ENCODE peak calls at places on chromosome 13, in ten cellular contexts. A is ELR; J is breast epithelium; H is Calu3; T is iris pigment epithelial cell; X is BJ; W is erythroblast; L is stimulated activated CD4-positive, alpha-beta T cell treated with anti-CD3 and anti-CD28 coated beads, Interleukin-2, amount 100 ng/mL, for 24 hours; D is caudate nucleus; C is lower leg skin. Y is an unnamed sample.
A peak's percentile ranks its signal among the peaks of the same experiment; 100 is the strongest.

GRCh38 chr13:95627590-95627989 is 16.9 kb downstream of the DZIP1 start:
- DNase-seq in A (peak; percentile 63), J (no peak), H (no peak), T (peak; percentile 82), X (no peak), W (no peak), L (no peak), D (no peak), C (no peak), Y (peak; percentile 13)

GRCh38 chr13:109256866-109257760 is 529.3 kb downstream of the IRS2 start:
- DNase-seq in A (peak; percentile 97), J (no peak), H (peak; percentile 9), T (peak; percentile 99), X (peak; percentile 94), W (no peak), L (no peak), D (no peak), C (no peak), Y (peak; percentile 95)

GRCh38 chr13:99686944-99687382 is 185.7 kb downstream of the TM9SF2 start:
- DNase-seq in A (no peak), J (no peak), H (no peak), T (no peak), X (no peak), W (peak; percentile 70), L (no peak), D (no peak), C (no peak), Y (no peak)

GRCh38 chr13:113939905-113940339 is 34.0 kb downstream of the C13orf46 start:
- DNase-seq in A (no peak), J (no peak), H (no peak), T (no peak), X (no peak), W (no peak), L (no peak), D (no peak), C (no peak), Y (no peak)

GRCh38 chr13:48908381-48909087 is 67.2 kb upstream of the FNDC3A start:
- DNase-seq in A (peak; percentile 34), J (no peak), H (no peak), T (peak; percentile 35), X (no peak), W (no peak), L (no peak), D (no peak), C (no peak), Y (peak; percentile 76)

GRCh38 chr13:95676100-95676774 is 702 bp upstream of the DNAJC3 start:
- DNase-seq in A (peak; percentile 54), J (no peak), H (peak; percentile 6), T (peak; percentile 63), X (no peak), W (peak; percentile 73), L (peak; percentile 28), D (no peak), C (peak; percentile 85), Y (peak; percentile 39)

GRCh38 chr13:41579168-41579567 is 121.8 kb downstream of the RGCC start:
- DNase-seq in A (no peak), J (no peak), H (no peak), T (no peak), X (no peak), W (no peak), L (no peak), D (no peak), C (no peak), Y (no peak)

GRCh38 chr13:41465215-41465907 is 8.0 kb downstream of the RGCC start:
- DNase-seq in A (peak; percentile 93), J (no peak), H (no peak), T (peak; percentile 90), X (peak; percentile 31), W (peak; percentile 67), L (peak; percentile 86), D (no peak), C (no peak), Y (peak; percentile 80)

GRCh38 chr13:50998326-50998725 is 88.7 kb downstream of the RNASEH2B start:
- DNase-seq in A (no peak), J (no peak), H (no peak), T (no peak), X (no peak), W (no peak), L (no peak), D (no peak), C (no peak), Y (no peak)

GRCh38 chr13:27824121-27824520 is 31.8 kb downstream of the GSX1 start:
- DNase-seq in A (no peak), J (no peak), H (no peak), T (no peak), X (no peak), W (no peak), L (no peak), D (no peak), C (no peak), Y (no peak)

GRCh38 chr13:109036091-109036490 is 406.7 kb downstream of the MYO16 start:
- DNase-seq in A (no peak), J (no peak), H (no peak), T (peak; percentile 17), X (no peak), W (no peak), L (no peak), D (no peak), C (no peak), Y (peak; percentile 2)

GRCh38 chr13:43797154-43797553 is 10.4 kb upstream of the ENOX1 start:
- DNase-seq in A (no peak), J (no peak), H (no peak), T (no peak), X (no peak), W (no peak), L (no peak), D (no peak), C (no peak), Y (no peak)

GRCh38 chr13:24165746-24166145 is 5.2 kb downstream of the SPATA13 start:
- DNase-seq in A (peak; percentile 77), J (no peak), H (no peak), T (peak; percentile 45), X (peak; percentile 71), W (no peak), L (no peak), D (no peak), C (no peak), Y (peak; percentile 53)

GRCh38 chr13:107977175-107977574 is 238.2 kb downstream of the LIG4 start:
- DNase-seq in A (no peak), J (no peak), H (no peak), T (no peak), X (no peak), W (no peak), L (no peak), D (no peak), C (no peak), Y (no peak)

GRCh38 chr13:67238277-67238859 is 8.2 kb upstream of the PCDH9 start:
- DNase-seq in A (peak; percentile 48), J (no peak), H (no peak), T (peak; percentile 35), X (no peak), W (peak; percentile 6), L (no peak), D (no peak), C (no peak), Y (peak; percentile 10)

GRCh38 chr13:97141564-97142005 is 80.5 kb upstream of the MBNL2 start:
- DNase-seq in A (peak; percentile 92), J (no peak), H (peak; percentile 56), T (peak; percentile 95), X (no peak), W (no peak), L (no peak), D (no peak), C (no peak), Y (peak; percentile 88)

GRCh38 chr13:62512194-62513141 is 1096.8 kb upstream of the PCDH20 start:
- DNase-seq in A (peak; percentile 44), J (peak; percentile 20), H (peak; percentile 13), T (peak; percentile 23), X (no peak), W (peak; percentile 37), L (no peak), D (no peak), C (no peak), Y (peak; percentile 3)

GRCh38 chr13:49020940-49021548 is 45.3 kb downstream of the FNDC3A start:
- DNase-seq in A (peak; percentile 18), J (no peak), H (no peak), T (peak; percentile 3), X (no peak), W (no peak), L (no peak), D (no peak), C (no peak), Y (peak; percentile 48)

GRCh38 chr13:40345149-40345514 is 321.3 kb downstream of the FOXO1 start:
- DNase-seq in A (no peak), J (no peak), H (no peak), T (no peak), X (no peak), W (no peak), L (no peak), D (no peak), C (no peak), Y (no peak)

GRCh38 chr13:77299587-77299986 is 27.3 kb downstream of the MYCBP2 start:
- DNase-seq in A (no peak), J (no peak), H (no peak), T (no peak), X (no peak), W (no peak), L (no peak), D (no peak), C (no peak), Y (no peak)